ENCODE peak calls at places on chromosomes 1 and 21, in eight cellular contexts. One of them, this sample, is unnamed.

GRCh38 chr1:213244664-213245091 is 193.6 kb downstream of the RPS6KC1 start:
- DNase-seq in CD4-positive, alpha-beta T cell: no peak
- DNase-seq in stomach: no peak
- DNase-seq in tibial artery: no peak
- DNase-seq in PC-9: peak; percentile 11
- DNase-seq in CD8-positive, alpha-beta T cell: no peak
- DNase-seq in colonic mucosa: peak; percentile 22
- DNase-seq in caudate nucleus: no peak
- DNase-seq in this sample: peak; percentile 1

GRCh38 chr21:45330851-45331261 is 43.2 kb upstream of the POFUT2 start:
- DNase-seq in CD4-positive, alpha-beta T cell: no peak
- DNase-seq in stomach: no peak
- DNase-seq in tibial artery: peak; percentile 64
- DNase-seq in PC-9: no peak
- DNase-seq in CD8-positive, alpha-beta T cell: no peak
- DNase-seq in colonic mucosa: no peak
- DNase-seq in caudate nucleus: no peak
- DNase-seq in this sample: no peak

GRCh38 chr1:171507435-171507834 is 22.1 kb downstream of the PRRC2C start:
- DNase-seq in CD4-positive, alpha-beta T cell: no peak
- DNase-seq in stomach: no peak
- DNase-seq in tibial artery: no peak
- DNase-seq in PC-9: no peak
- DNase-seq in CD8-positive, alpha-beta T cell: no peak
- DNase-seq in colonic mucosa: no peak
- DNase-seq in caudate nucleus: no peak
- DNase-seq in this sample: no peak

GRCh38 chr1:232891116-232891515 is 59.3 kb upstream of the NTPCR start:
- DNase-seq in CD4-positive, alpha-beta T cell: no peak
- DNase-seq in stomach: no peak
- DNase-seq in tibial artery: no peak
- DNase-seq in PC-9: no peak
- DNase-seq in CD8-positive, alpha-beta T cell: no peak
- DNase-seq in colonic mucosa: no peak
- DNase-seq in caudate nucleus: no peak
- DNase-seq in this sample: no peak

GRCh38 chr1:162846256-162847212 is 14.4 kb downstream of the CCDC190 start:
- DNase-seq in CD4-positive, alpha-beta T cell: no peak
- DNase-seq in stomach: no peak
- DNase-seq in tibial artery: no peak
- DNase-seq in PC-9: no peak
- DNase-seq in CD8-positive, alpha-beta T cell: no peak
- DNase-seq in colonic mucosa: no peak
- DNase-seq in caudate nucleus: no peak
- DNase-seq in this sample: no peak

GRCh38 chr1:4482526-4482925 is 171.9 kb upstream of the AJAP1 start:
- DNase-seq in CD4-positive, alpha-beta T cell: no peak
- DNase-seq in stomach: no peak
- DNase-seq in tibial artery: peak; percentile 59
- DNase-seq in PC-9: no peak
- DNase-seq in CD8-positive, alpha-beta T cell: no peak
- DNase-seq in colonic mucosa: no peak
- DNase-seq in caudate nucleus: no peak
- DNase-seq in this sample: no peak

GRCh38 chr1:54153548-54154439 is 994 bp upstream of the CDCP2 start:
- DNase-seq in CD4-positive, alpha-beta T cell: no peak
- DNase-seq in stomach: peak; percentile 75
- DNase-seq in tibial artery: peak; percentile 90
- DNase-seq in PC-9: peak; percentile 61
- DNase-seq in CD8-positive, alpha-beta T cell: no peak
- DNase-seq in colonic mucosa: peak; percentile 79
- DNase-seq in caudate nucleus: no peak
- DNase-seq in this sample: no peak

GRCh38 chr1:203276916-203277535 is 28.3 kb upstream of the BTG2 start:
- DNase-seq in CD4-positive, alpha-beta T cell: no peak
- DNase-seq in stomach: no peak
- DNase-seq in tibial artery: peak; percentile 70
- DNase-seq in PC-9: no peak
- DNase-seq in CD8-positive, alpha-beta T cell: no peak
- DNase-seq in colonic mucosa: no peak
- DNase-seq in caudate nucleus: no peak
- DNase-seq in this sample: no peak

GRCh38 chr1:153942766-153943549 is 3.6 kb downstream of the DENND4B start:
- DNase-seq in CD4-positive, alpha-beta T cell: no peak
- DNase-seq in stomach: no peak
- DNase-seq in tibial artery: no peak
- DNase-seq in PC-9: no peak
- DNase-seq in CD8-positive, alpha-beta T cell: no peak
- DNase-seq in colonic mucosa: no peak
- DNase-seq in caudate nucleus: no peak
- DNase-seq in this sample: no peak

GRCh38 chr21:32132409-32132808 is 146.4 kb downstream of the MIS18A start:
- DNase-seq in CD4-positive, alpha-beta T cell: no peak
- DNase-seq in stomach: no peak
- DNase-seq in tibial artery: no peak
- DNase-seq in PC-9: no peak
- DNase-seq in CD8-positive, alpha-beta T cell: no peak
- DNase-seq in colonic mucosa: no peak
- DNase-seq in caudate nucleus: no peak
- DNase-seq in this sample: no peak

GRCh38 chr1:29584362-29584761 is 348.0 kb downstream of the PTPRU start:
- DNase-seq in CD4-positive, alpha-beta T cell: no peak
- DNase-seq in stomach: no peak
- DNase-seq in tibial artery: no peak
- DNase-seq in PC-9: no peak
- DNase-seq in CD8-positive, alpha-beta T cell: no peak
- DNase-seq in colonic mucosa: no peak
- DNase-seq in caudate nucleus: no peak
- DNase-seq in this sample: no peak

GRCh38 chr1:46581685-46582455 is 22.2 kb downstream of the MKNK1 start:
- DNase-seq in CD4-positive, alpha-beta T cell: no peak
- DNase-seq in stomach: no peak
- DNase-seq in tibial artery: no peak
- DNase-seq in PC-9: no peak
- DNase-seq in CD8-positive, alpha-beta T cell: no peak
- DNase-seq in colonic mucosa: no peak
- DNase-seq in caudate nucleus: no peak
- DNase-seq in this sample: no peak

GRCh38 chr1:181089017-181089776 is 697 bp downstream of the IER5 start:
- DNase-seq in CD4-positive, alpha-beta T cell: peak; percentile 28
- DNase-seq in stomach: peak; percentile 44
- DNase-seq in tibial artery: peak; percentile 71
- DNase-seq in PC-9: no peak
- DNase-seq in CD8-positive, alpha-beta T cell: peak; percentile 25
- DNase-seq in colonic mucosa: no peak
- DNase-seq in caudate nucleus: no peak
- DNase-seq in this sample: no peak

GRCh38 chr21:41149199-41149598 is 18.8 kb upstream of the BACE2 start:
- DNase-seq in CD4-positive, alpha-beta T cell: no peak
- DNase-seq in stomach: no peak
- DNase-seq in tibial artery: no peak
- DNase-seq in PC-9: no peak
- DNase-seq in CD8-positive, alpha-beta T cell: no peak
- DNase-seq in colonic mucosa: no peak
- DNase-seq in caudate nucleus: no peak
- DNase-seq in this sample: no peak

GRCh38 chr1:180548686-180549326 is 10.0 kb upstream of the OVAAL start:
- DNase-seq in CD4-positive, alpha-beta T cell: no peak
- DNase-seq in stomach: no peak
- DNase-seq in tibial artery: no peak
- DNase-seq in PC-9: no peak
- DNase-seq in CD8-positive, alpha-beta T cell: no peak
- DNase-seq in colonic mucosa: no peak
- DNase-seq in caudate nucleus: no peak
- DNase-seq in this sample: no peak

GRCh38 chr1:8510041-8510823 is 192.3 kb downstream of the SLC45A1 start:
- DNase-seq in CD4-positive, alpha-beta T cell: peak; percentile 40
- DNase-seq in stomach: no peak
- DNase-seq in tibial artery: no peak
- DNase-seq in PC-9: no peak
- DNase-seq in CD8-positive, alpha-beta T cell: no peak
- DNase-seq in colonic mucosa: no peak
- DNase-seq in caudate nucleus: peak; percentile 25
- DNase-seq in this sample: peak; percentile 63

GRCh38 chr1:11522400-11523235 is 43.7 kb downstream of the DISP3 start:
- DNase-seq in CD4-positive, alpha-beta T cell: no peak
- DNase-seq in stomach: no peak
- DNase-seq in tibial artery: peak; percentile 50
- DNase-seq in PC-9: no peak
- DNase-seq in CD8-positive, alpha-beta T cell: no peak
- DNase-seq in colonic mucosa: no peak
- DNase-seq in caudate nucleus: no peak
- DNase-seq in this sample: no peak

GRCh38 chr1:203512830-203513578 is 19.1 kb downstream of the OPTC start:
- DNase-seq in CD4-positive, alpha-beta T cell: peak; percentile 18
- DNase-seq in stomach: peak; percentile 44
- DNase-seq in tibial artery: peak; percentile 78
- DNase-seq in PC-9: peak; percentile 86
- DNase-seq in CD8-positive, alpha-beta T cell: no peak
- DNase-seq in colonic mucosa: no peak
- DNase-seq in caudate nucleus: no peak
- DNase-seq in this sample: no peak

GRCh38 chr1:172054172-172054571 is 212.9 kb downstream of the DNM3 start:
- DNase-seq in CD4-positive, alpha-beta T cell: no peak
- DNase-seq in stomach: no peak
- DNase-seq in tibial artery: no peak
- DNase-seq in PC-9: no peak
- DNase-seq in CD8-positive, alpha-beta T cell: no peak
- DNase-seq in colonic mucosa: no peak
- DNase-seq in caudate nucleus: no peak
- DNase-seq in this sample: no peak

DNA sequence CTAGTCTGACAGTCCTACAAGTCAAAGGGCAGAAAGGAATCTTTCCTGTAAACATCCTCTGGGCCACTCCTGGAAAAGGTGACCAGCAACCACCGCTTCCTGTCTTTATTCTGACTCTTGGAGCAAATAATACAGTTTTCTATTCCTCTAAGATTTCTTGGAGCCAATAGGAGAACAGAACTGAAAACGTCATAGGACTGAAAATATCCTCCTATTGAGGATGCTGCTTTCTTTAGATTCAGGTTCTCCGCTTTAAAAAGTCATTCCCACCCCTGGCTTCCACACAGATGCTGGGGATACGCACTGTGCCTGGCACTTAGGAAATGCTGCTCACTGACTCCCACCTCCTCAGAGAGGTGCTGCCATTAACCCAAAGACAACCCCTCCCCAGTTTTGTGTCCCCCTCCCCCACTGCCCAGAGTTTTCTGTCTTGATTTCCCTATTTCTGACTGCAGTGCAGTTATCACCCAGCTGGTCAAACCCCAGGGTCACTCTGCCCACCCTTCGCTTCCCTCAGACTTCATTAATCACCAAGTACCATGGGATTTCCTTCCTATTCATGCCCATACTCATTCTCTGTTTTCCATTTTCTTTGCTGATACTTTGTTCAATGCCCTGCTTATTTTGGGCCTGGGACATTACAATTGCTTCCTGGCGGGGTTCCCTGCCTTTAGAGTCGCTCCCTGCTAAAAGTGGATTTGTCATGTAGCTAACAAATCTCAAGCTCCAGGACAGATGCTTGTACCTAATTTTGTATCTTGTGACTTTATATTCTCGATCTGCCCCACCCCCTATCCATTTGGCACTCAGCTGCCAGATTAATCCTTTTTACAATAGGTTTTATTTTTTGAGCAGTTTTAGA is 82.2 kb upstream of the ARHGAP29 start:
- DNase-seq in CD4-positive, alpha-beta T cell: no peak
- DNase-seq in stomach: no peak
- DNase-seq in tibial artery: no peak
- DNase-seq in PC-9: no peak
- DNase-seq in CD8-positive, alpha-beta T cell: no peak
- DNase-seq in colonic mucosa: no peak
- DNase-seq in caudate nucleus: no peak
- DNase-seq in this sample: no peak
- H3K27ac ChIP-seq in CD4-positive, alpha-beta T cell: no peak overlapping the region
- H3K27ac ChIP-seq in stomach: no peak overlapping the region
- H3K27ac ChIP-seq in tibial artery: peak overlapping the region; percentile 27
- H3K27ac ChIP-seq in PC-9: no peak overlapping the region
- H3K27ac ChIP-seq in CD8-positive, alpha-beta T cell: no peak overlapping the region
- H3K27ac ChIP-seq in colonic mucosa: no peak overlapping the region
- H3K27ac ChIP-seq in caudate nucleus: no peak overlapping the region
- H3K27ac ChIP-seq in this sample: no peak overlapping the region

DNA sequence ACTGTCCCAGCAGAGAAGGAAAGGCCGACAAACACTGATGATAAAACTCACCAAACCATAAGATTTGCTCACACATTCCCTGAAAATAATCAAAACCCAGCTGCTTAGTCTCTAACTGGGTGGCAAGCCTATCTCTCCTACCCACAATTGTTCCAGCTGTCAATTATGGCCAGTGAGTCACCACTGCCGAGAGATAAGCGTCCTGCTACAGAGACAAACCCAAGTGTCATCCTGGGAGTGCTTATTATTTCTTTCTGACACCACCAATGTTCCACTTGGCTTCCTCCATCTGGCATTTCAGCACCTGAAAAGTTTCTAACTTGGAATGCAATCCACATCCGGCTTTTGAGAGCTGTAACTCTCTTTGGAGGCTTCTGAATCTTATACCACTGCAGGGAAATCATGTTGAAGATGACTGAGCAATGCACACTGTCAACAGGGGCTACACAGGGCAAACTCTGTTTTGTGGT is 51.5 kb upstream of the VAV3 start:
- DNase-seq in CD4-positive, alpha-beta T cell: no peak
- DNase-seq in stomach: no peak
- DNase-seq in tibial artery: no peak
- DNase-seq in PC-9: peak; percentile 65
- DNase-seq in CD8-positive, alpha-beta T cell: no peak
- DNase-seq in colonic mucosa: no peak
- DNase-seq in caudate nucleus: no peak
- DNase-seq in this sample: no peak
- H3K27ac ChIP-seq in CD4-positive, alpha-beta T cell: no peak overlapping the region
- H3K27ac ChIP-seq in stomach: no peak overlapping the region
- H3K27ac ChIP-seq in tibial artery: no peak overlapping the region
- H3K27ac ChIP-seq in PC-9: no peak overlapping the region
- H3K27ac ChIP-seq in CD8-positive, alpha-beta T cell: no peak overlapping the region
- H3K27ac ChIP-seq in colonic mucosa: no peak overlapping the region
- H3K27ac ChIP-seq in caudate nucleus: no peak overlapping the region
- H3K27ac ChIP-seq in this sample: no peak overlapping the region

GRCh38 chr1:118944133-118944532 is 44.0 kb downstream of the TBX15 start:
- DNase-seq in CD4-positive, alpha-beta T cell: no peak
- DNase-seq in stomach: no peak
- DNase-seq in tibial artery: no peak
- DNase-seq in PC-9: no peak
- DNase-seq in CD8-positive, alpha-beta T cell: no peak
- DNase-seq in colonic mucosa: no peak
- DNase-seq in caudate nucleus: no peak
- DNase-seq in this sample: no peak
- H3K27ac ChIP-seq in CD4-positive, alpha-beta T cell: no peak overlapping the region
- H3K27ac ChIP-seq in stomach: no peak overlapping the region
- H3K27ac ChIP-seq in tibial artery: no peak overlapping the region
- H3K27ac ChIP-seq in PC-9: no peak overlapping the region
- H3K27ac ChIP-seq in CD8-positive, alpha-beta T cell: no peak overlapping the region
- H3K27ac ChIP-seq in colonic mucosa: no peak overlapping the region
- H3K27ac ChIP-seq in caudate nucleus: no peak overlapping the region
- H3K27ac ChIP-seq in this sample: no peak overlapping the region

DNA sequence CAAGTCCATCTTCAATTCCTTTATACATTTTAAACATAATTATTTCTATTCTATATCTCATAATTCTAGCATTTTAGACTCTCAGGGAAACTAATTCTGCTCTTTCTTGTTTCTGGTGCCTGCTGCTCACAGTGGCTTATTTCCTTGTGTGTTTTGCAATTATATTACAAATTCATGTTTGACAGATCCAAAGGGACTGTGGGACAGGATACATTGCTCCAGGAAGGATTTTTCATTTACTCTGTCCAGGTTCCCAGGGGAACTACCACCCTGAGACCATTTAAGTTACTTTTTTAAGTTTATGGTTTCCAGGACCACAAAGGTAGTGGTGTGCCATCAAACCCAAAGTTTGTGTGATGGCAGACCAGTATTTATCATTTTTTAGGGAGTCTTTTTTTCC is 6.6 kb downstream of the TTC39A start:
- DNase-seq in CD4-positive, alpha-beta T cell: no peak
- DNase-seq in stomach: no peak
- DNase-seq in tibial artery: no peak
- DNase-seq in PC-9: no peak
- DNase-seq in CD8-positive, alpha-beta T cell: no peak
- DNase-seq in colonic mucosa: no peak
- DNase-seq in caudate nucleus: no peak
- DNase-seq in this sample: no peak
- H3K27ac ChIP-seq in CD4-positive, alpha-beta T cell: no peak overlapping the region
- H3K27ac ChIP-seq in stomach: no peak overlapping the region
- H3K27ac ChIP-seq in tibial artery: no peak overlapping the region
- H3K27ac ChIP-seq in PC-9: no peak overlapping the region
- H3K27ac ChIP-seq in CD8-positive, alpha-beta T cell: no peak overlapping the region
- H3K27ac ChIP-seq in colonic mucosa: no peak overlapping the region
- H3K27ac ChIP-seq in caudate nucleus: no peak overlapping the region
- H3K27ac ChIP-seq in this sample: no peak overlapping the region